ENCODE peak calls at places on chromosome 14, in four cellular contexts. U, H, O and G are unnamed samples. For H3K36me3 and H3K9me3, the result is how much of the 10 kb centered on the place peaks cover.

GRCh38 chr14:93481758-93482157 is 51.0 kb downstream of the UNC79 start:
- DNase-seq in U (no peak), H (no peak), O (no peak), G (no peak)

GRCh38 chr14:38342803-38343202 is 86.9 kb upstream of the CLEC14A start:
- DNase-seq in U (no peak), H (peak), O (no peak), G (no peak)

GRCh38 chr14:75068294-75069020 is 984 bp upstream of the ZC2HC1C start:
- DNase-seq in U (no peak), H (no peak), O (peak), G (no peak)

GRCh38 chr14:89042021-89042420 is 217.6 kb downstream of the TTC8 start:
- DNase-seq in U (no peak), H (no peak), O (no peak), G (no peak)

GRCh38 chr14:40164083-40164482 is 731.9 kb upstream of the FBXO33 start:
- DNase-seq in U (no peak), H (no peak), O (no peak), G (peak)

GRCh38 chr14:33357225-33358010 is 418.7 kb downstream of the NPAS3 start:
- DNase-seq in U (no peak), H (no peak), O (no peak), G (no peak)

GRCh38 chr14:48350971-48351370 is 675.6 kb upstream of the MDGA2 start:
- DNase-seq in U (no peak), H (no peak), O (no peak), G (no peak)

GRCh38 chr14:92922883-92923743 is at the start of gene CHGA:
- DNase-seq in U (no peak), H (peak), O (peak), G (peak)

GRCh38 chr14:79011091-79011919 is 841.1 kb downstream of the NRXN3 start:
- DNase-seq in U (no peak), H (peak), O (peak), G (peak)

GRCh38 chr14:61517861-61518802 is 177.2 kb upstream of the HIF1A start:
- DNase-seq in U (peak), H (no peak), O (no peak), G (no peak)

GRCh38 chr14:70096866-70097265 is 91.9 kb downstream of the SLC8A3 start:
- DNase-seq in U (no peak), H (peak), O (peak), G (peak)

GRCh38 chr14:82482345-82482744 is 948.7 kb upstream of the SEL1L start:
- DNase-seq in U (no peak), H (no peak), O (no peak), G (no peak)

GRCh38 chr14:54117401-54117800 is 160.8 kb upstream of the BMP4 start:
- DNase-seq in U (no peak), H (no peak), O (no peak), G (no peak)

GRCh38 chr14:85533821-85534271 is 3.9 kb downstream of the FLRT2 start:
- DNase-seq in U (no peak), H (peak), O (no peak), G (no peak)

GRCh38 chr14:24263848-24264247 is 871 bp upstream of the TGM1 start:
- DNase-seq in U (no peak), H (no peak), O (no peak), G (no peak)

GRCh38 chr14:106842687-106843086 is 1316.3 kb downstream of the TMEM121 start:
- DNase-seq in U (no peak), H (no peak), O (peak), G (no peak)

GRCh38 chr14:89616425-89617141 is 199.6 kb upstream of the FOXN3 start:
- DNase-seq in U (no peak), H (peak), O (peak), G (no peak)

GRCh38 chr14:56004807-56005579 is 113.2 kb upstream of the PELI2 start:
- DNase-seq in U (peak), H (peak), O (no peak), G (peak)

GRCh38 chr14:63345826-63346225 is 27.1 kb upstream of the GPHB5 start:
- DNase-seq in U (no peak), H (no peak), O (no peak), G (no peak)

GRCh38 chr14:100246809-100247428 is 8.0 kb downstream of the YY1 start:
- DNase-seq in U (no peak), H (peak), O (peak), G (peak)

GRCh38 chr14:53470351-53471043 is 317.4 kb upstream of the DDHD1 start:
- DNase-seq in U (no peak), H (peak), O (no peak), G (no peak)

GRCh38 chr14:76348898-76349297 is 27.0 kb upstream of the ESRRB start:
- DNase-seq in U (no peak), H (peak), O (peak), G (peak)

GRCh38 chr14:65230287-65230728 is 128.0 kb upstream of the MAX start:
- DNase-seq in U (no peak), H (peak), O (peak), G (no peak)

GRCh38 chr14:54889919-54890318 is 12.7 kb downstream of the GCH1 start:
- DNase-seq in U (no peak), H (no peak), O (no peak), G (no peak)

DNA sequence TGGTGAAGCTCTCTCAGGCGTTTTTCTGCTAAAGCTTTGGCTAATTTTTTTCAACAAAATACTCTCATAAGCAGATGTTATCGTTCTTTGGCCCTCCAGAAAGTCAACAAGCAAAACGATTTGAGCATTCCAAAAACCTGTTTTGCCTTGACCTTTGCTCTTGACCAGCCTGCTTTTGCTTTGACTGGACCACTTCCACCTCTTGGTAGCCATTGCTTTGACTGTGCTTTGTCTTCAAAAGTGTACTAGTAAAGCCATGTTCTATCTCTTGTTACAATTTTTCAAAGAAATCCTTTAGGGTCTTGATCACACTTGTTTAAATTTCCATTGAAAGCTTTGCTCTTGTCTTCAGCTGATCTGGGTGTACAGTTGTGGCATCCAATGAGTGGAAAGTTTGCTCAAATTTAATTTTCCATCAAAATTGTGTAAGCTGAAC is 10.7 kb upstream of the ARID4A start:
- DNase-seq in U (no peak), H (no peak), O (no peak), G (no peak)
- H3K36me3 ChIP-seq in U (under half), H (half or more), O (half or more), G (under half)

GRCh38 chr14:105767315-105767714 is 240.9 kb downstream of the TMEM121 start:
- DNase-seq in U (no peak), H (no peak), O (no peak), G (no peak)

GRCh38 chr14:105761842-105762241 is 235.5 kb downstream of the TMEM121 start:
- DNase-seq in U (no peak), H (no peak), O (no peak), G (no peak)

GRCh38 chr14:105760691-105761344 is 234.4 kb downstream of the TMEM121 start:
- DNase-seq in U (no peak), H (no peak), O (no peak), G (no peak)

GRCh38 chr14:105765893-105766614 is 239.7 kb downstream of the TMEM121 start:
- DNase-seq in U (no peak), H (no peak), O (no peak), G (no peak)
- H3K9me3 ChIP-seq in U (under half), H (under half), O (under half), G (under half)

GRCh38 chr14:27506272-27506671 is 908.4 kb upstream of the NOVA1 start:
- DNase-seq in U (no peak), H (no peak), O (no peak), G (no peak)
- H3K36me3 ChIP-seq in U (under half), H (under half), O (under half), G (under half)

GRCh38 chr14:19906665-19907064 is 13.7 kb upstream of the OR4K5 start:
- DNase-seq in U (no peak), H (no peak), O (no peak), G (no peak)
- H3K9me3 ChIP-seq in U (under half), H (under half), O (under half), G (half or more)

DNA sequence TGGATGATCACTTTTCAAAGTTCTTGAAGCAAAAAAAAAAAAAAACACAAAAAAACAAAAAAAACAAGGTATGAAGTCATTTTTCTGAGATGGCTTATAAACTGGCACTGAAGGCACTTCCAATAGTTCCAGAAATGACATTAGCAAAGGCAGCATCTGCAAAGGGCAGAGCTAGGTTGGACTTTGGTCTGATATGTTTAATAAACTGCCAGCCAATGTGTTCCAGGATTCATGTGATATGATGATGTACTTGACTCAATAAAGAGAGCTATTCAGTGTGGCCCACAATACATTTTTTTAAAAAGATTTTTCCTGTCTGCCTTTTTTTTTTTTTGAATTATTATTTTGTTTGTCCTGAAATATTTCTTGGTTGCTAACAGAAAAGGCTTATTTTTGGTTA is 79.6 kb downstream of the VRK1 start:
- DNase-seq in U (no peak), H (no peak), O (no peak), G (no peak)
- H3K36me3 ChIP-seq in U (under half), H (under half), O (under half), G (under half)

DNA sequence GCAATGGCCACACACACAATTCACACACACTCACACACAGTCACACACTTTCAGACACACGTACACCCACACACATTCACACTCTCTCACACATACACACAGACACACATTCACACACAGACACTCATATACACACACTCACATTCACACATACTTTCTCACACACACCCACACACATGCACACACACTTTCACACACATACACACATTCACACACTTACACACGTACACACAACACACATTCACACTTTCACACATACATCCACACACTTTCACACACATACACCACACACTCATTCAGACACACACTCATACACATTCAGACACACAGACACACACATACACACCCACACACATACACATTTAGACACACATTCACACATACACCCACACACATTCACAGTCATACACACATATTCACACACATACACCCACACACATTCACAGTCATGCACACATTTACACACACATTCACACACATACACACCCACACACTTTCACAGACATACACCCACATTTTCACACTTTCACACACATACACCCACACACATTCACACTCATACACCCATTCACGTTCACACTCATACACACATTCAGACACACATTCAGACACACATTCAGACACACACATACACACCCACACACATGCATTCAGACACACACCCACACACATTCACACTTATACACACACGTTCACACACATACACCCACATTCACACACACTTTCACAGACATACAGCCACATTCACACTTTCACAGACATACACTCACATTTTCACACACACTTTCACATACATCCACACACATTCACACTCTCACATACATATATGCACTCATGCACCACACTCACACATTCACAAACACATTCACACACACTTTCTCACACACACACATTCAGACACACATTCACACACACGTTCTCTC is 52.6 kb upstream of the C14orf180 start:
- DNase-seq in U (no peak), H (no peak), O (no peak), G (no peak)
- H3K9me3 ChIP-seq in U (under half), H (under half), O (under half), G (under half)

GRCh38 chr14:68894123-68894522 is 85.0 kb downstream of the ACTN1 start:
- DNase-seq in U (no peak), H (no peak), O (no peak), G (no peak)

GRCh38 chr14:68896132-68896531 is 83.0 kb downstream of the ACTN1 start:
- DNase-seq in U (no peak), H (no peak), O (no peak), G (no peak)

GRCh38 chr14:68893566-68893965 is 85.5 kb downstream of the ACTN1 start:
- DNase-seq in U (no peak), H (no peak), O (no peak), G (no peak)

GRCh38 chr14:68895304-68895703 is 83.8 kb downstream of the ACTN1 start:
- DNase-seq in U (no peak), H (no peak), O (no peak), G (no peak)

DNA sequence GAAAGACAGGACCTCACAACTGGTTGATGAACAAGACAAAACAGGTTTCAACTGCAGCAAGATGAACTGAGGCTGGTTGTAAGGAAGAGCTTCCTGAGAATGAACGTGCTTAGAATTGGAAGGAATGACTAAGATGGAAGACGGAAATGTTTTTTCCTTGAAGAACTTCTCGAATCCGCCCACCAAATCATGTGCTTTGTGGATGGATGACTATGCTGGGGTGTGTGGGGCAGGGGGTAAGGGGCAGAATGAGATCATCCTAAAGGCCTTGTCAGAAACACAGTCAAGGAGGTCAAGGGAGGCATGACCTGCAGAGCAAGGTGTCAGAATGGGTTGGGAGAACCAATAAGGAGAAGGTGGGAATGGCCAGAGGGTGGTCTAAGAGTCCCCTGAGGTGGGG is 84.3 kb downstream of the ACTN1 start:
- DNase-seq in U (no peak), H (peak), O (no peak), G (no peak)
- H3K36me3 ChIP-seq in U (under half), H (half or more), O (half or more), G (under half)

GRCh38 chr14:91745329-91745728 is 13.4 kb upstream of the CATSPERB start:
- DNase-seq in U (no peak), H (peak), O (no peak), G (no peak)
- H3K9me3 ChIP-seq in U (under half), H (under half), O (under half), G (under half)

DNA sequence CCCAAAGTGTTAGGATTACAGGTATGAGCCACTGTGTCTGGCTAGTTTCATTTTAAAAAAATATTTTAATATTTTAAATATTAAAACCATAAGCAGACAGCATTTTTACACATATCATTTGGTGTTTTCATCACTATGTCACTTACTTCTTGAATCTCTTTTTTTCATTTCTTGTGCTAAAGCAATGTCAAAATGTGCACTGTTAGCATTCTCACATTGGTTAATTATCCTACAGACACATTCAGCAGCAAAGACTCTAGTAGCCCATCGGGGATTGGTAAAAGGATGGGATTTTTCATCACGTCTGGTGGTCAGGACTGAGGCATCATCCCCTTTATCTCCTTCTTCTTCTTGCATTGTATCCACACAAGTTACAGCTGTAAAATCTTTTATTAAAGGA is 96.9 kb downstream of the HEATR5A start:
- DNase-seq in U (no peak), H (no peak), O (no peak), G (no peak)
- H3K36me3 ChIP-seq in U (under half), H (half or more), O (under half), G (under half)